ENCODE peak calls at places on chromosome 4, in five cellular contexts. V, Y, S, U and E are unnamed samples.

GRCh38 chr4:8393593-8394038 is 46.9 kb downstream of the ACOX3 start:
- DNase-seq in V (no peak), Y (no peak), S (no peak), U (peak; percentile 87), E (peak; percentile 86)

GRCh38 chr4:62080431-62080830 is 880.3 kb downstream of the ADGRL3 start:
- DNase-seq in V (no peak), Y (no peak), S (no peak), U (no peak), E (no peak)

GRCh38 chr4:155208258-155209054 is at the start of gene NPY2R:
- DNase-seq in V (no peak), Y (no peak), S (no peak), U (no peak), E (no peak)

GRCh38 chr4:5971077-5971447 is 47.2 kb downstream of the C4orf50 start:
- DNase-seq in V (no peak), Y (no peak), S (no peak), U (no peak), E (no peak)

GRCh38 chr4:67161311-67161710 is 384.0 kb downstream of the CENPC start:
- DNase-seq in V (no peak), Y (no peak), S (no peak), U (no peak), E (no peak)

GRCh38 chr4:31045724-31046318 is 325.7 kb downstream of the PCDH7 start:
- DNase-seq in V (no peak), Y (no peak), S (no peak), U (no peak), E (peak; percentile 18)

GRCh38 chr4:76729991-76730390 is 168.0 kb downstream of the SOWAHB start:
- DNase-seq in V (no peak), Y (no peak), S (no peak), U (no peak), E (no peak)

GRCh38 chr4:8819421-8820177 is 52.0 kb downstream of the HMX1 start:
- DNase-seq in V (no peak), Y (no peak), S (no peak), U (no peak), E (no peak)

GRCh38 chr4:184433258-184433892 is 41.0 kb downstream of the IRF2 start:
- DNase-seq in V (no peak), Y (no peak), S (no peak), U (no peak), E (no peak)

GRCh38 chr4:84632092-84632491 is 49.2 kb downstream of the CDS1 start:
- DNase-seq in V (no peak), Y (no peak), S (no peak), U (peak; percentile 4), E (no peak)

GRCh38 chr4:82713856-82714255 is 84.7 kb downstream of the SCD5 start:
- DNase-seq in V (no peak), Y (no peak), S (no peak), U (no peak), E (no peak)

GRCh38 chr4:167183036-167183435 is 51.3 kb downstream of the SPOCK3 start:
- DNase-seq in V (no peak), Y (no peak), S (no peak), U (no peak), E (no peak)

GRCh38 chr4:6198278-6198677 is 2.1 kb downstream of the JAKMIP1 start:
- DNase-seq in V (no peak), Y (peak; percentile 49), S (no peak), U (no peak), E (no peak)

GRCh38 chr4:20356565-20356964 is 104.9 kb downstream of the SLIT2 start:
- DNase-seq in V (no peak), Y (no peak), S (peak; percentile 81), U (no peak), E (peak; percentile 39)

GRCh38 chr4:185903205-185903604 is 91.2 kb upstream of the SORBS2 start:
- DNase-seq in V (no peak), Y (no peak), S (no peak), U (no peak), E (peak; percentile 35)

GRCh38 chr4:71009796-71010588 is 16.5 kb downstream of the DCK start:
- DNase-seq in V (no peak), Y (peak; percentile 33), S (peak; percentile 19), U (no peak), E (peak; percentile 44)

GRCh38 chr4:62953752-62954151 is 1455.5 kb downstream of the TECRL start:
- DNase-seq in V (no peak), Y (no peak), S (no peak), U (no peak), E (no peak)

GRCh38 chr4:77773101-77773500 is 46.1 kb downstream of the CNOT6L start:
- DNase-seq in V (no peak), Y (no peak), S (no peak), U (no peak), E (no peak)

GRCh38 chr4:141376769-141377168 is 156.1 kb downstream of the ZNF330 start:
- DNase-seq in V (no peak), Y (no peak), S (no peak), U (no peak), E (no peak)

GRCh38 chr4:146916479-146917076 is 29.1 kb downstream of the TTC29 start:
- DNase-seq in V (no peak), Y (no peak), S (no peak), U (no peak), E (peak; percentile 10)

GRCh38 chr4:1045595-1046201 is 34.3 kb downstream of the FGFRL1 start:
- DNase-seq in V (no peak), Y (no peak), S (no peak), U (no peak), E (no peak)

GRCh38 chr4:76058888-76059426 is 15.6 kb upstream of the ART3 start:
- DNase-seq in V (no peak), Y (no peak), S (no peak), U (no peak), E (no peak)

GRCh38 chr4:26407466-26407865 is 82.8 kb downstream of the CCKAR start:
- DNase-seq in V (no peak), Y (no peak), S (no peak), U (no peak), E (no peak)

GRCh38 chr4:171203425-171203824 is 609.8 kb upstream of the GALNTL6 start:
- DNase-seq in V (no peak), Y (no peak), S (no peak), U (no peak), E (peak; percentile 57)

GRCh38 chr4:2363951-2364653 is 54.3 kb downstream of the ZFYVE28 start:
- DNase-seq in V (no peak), Y (no peak), S (no peak), U (no peak), E (no peak)

GRCh38 chr4:186719925-186720694 is 3.5 kb downstream of the FAT1 start:
- DNase-seq in V (no peak), Y (no peak), S (no peak), U (peak; percentile 12), E (peak; percentile 39)

GRCh38 chr4:829291-829690 is 3.4 kb upstream of the CPLX1 start:
- DNase-seq in V (no peak), Y (no peak), S (no peak), U (no peak), E (no peak)

GRCh38 chr4:31692407-31692940 is 972.3 kb downstream of the PCDH7 start:
- DNase-seq in V (no peak), Y (no peak), S (no peak), U (no peak), E (no peak)